ENCODE peak calls at places on chromosomes 2 and 18, in ten cellular contexts. Q is SJSA1; W is upper lobe of right lung; A is tibial nerve; K is thoracic aorta; S is GM23248; X is mesenchymal stem cell; F is effector memory CD4-positive, alpha-beta T cell; P is endodermal cell; M is A549. Z is an unnamed sample. For H3K4me1 and H3K9me3, the result is how much of the 10 kb centered on the place peaks cover.

GRCh38 chr2:186644791-186645190 is 49.1 kb upstream of the FAM171B start:
- DNase-seq in P (no peak), M (no peak), S (no peak), K (no peak), A (no peak), X (no peak), W (no peak), F (no peak), Q (no peak), Z (no peak)

GRCh38 chr2:154827286-154827685 is 128.8 kb downstream of the KCNJ3 start:
- DNase-seq in M (no peak), F (no peak), Q (no peak), A (no peak), W (no peak), S (no peak), X (no peak), P (no peak), K (no peak), Z (no peak)

GRCh38 chr2:63665091-63665490 is 76.3 kb downstream of the MDH1 start:
- DNase-seq in X (no peak), F (no peak), W (no peak), Q (no peak), K (no peak), S (peak), A (no peak), M (no peak), P (no peak), Z (no peak)

GRCh38 chr18:79493801-79494211 is 98.1 kb downstream of the NFATC1 start:
- DNase-seq in F (no peak), X (no peak), Q (no peak), A (no peak), S (no peak), M (no peak), W (peak), K (no peak), P (no peak), Z (peak)

GRCh38 chr2:102481931-102482330 is 8.9 kb downstream of the SLC9A4 start:
- DNase-seq in S (no peak), M (no peak), Q (no peak), P (no peak), X (no peak), A (no peak), F (no peak), K (no peak), W (no peak), Z (no peak)

GRCh38 chr2:236338495-236339184 is 74.4 kb upstream of the ASB18 start:
- DNase-seq in X (no peak), P (peak), S (peak), K (no peak), M (no peak), A (no peak), Q (no peak), W (no peak), F (no peak), Z (no peak)

GRCh38 chr2:195769975-195770374 is 112.9 kb downstream of the SLC39A10 start:
- DNase-seq in S (no peak), Q (no peak), P (no peak), A (no peak), M (no peak), X (no peak), F (no peak), K (no peak), W (no peak), Z (no peak)

GRCh38 chr18:37393945-37394609 is 171.5 kb downstream of the CELF4 start:
- DNase-seq in M (peak), A (peak), X (peak), S (peak), W (peak), K (peak), P (peak), Q (peak), F (no peak), Z (peak)

GRCh38 chr2:239186958-239187357 is 213.9 kb downstream of the HDAC4 start:
- DNase-seq in W (peak), Q (peak), A (no peak), X (no peak), P (peak), M (no peak), F (no peak), S (no peak), K (no peak), Z (peak)

GRCh38 chr2:128444044-128444771 is 125.5 kb upstream of the HS6ST1 start:
- DNase-seq in Q (peak), M (no peak), F (no peak), K (no peak), S (no peak), A (no peak), P (peak), W (peak), X (no peak), Z (no peak)

GRCh38 chr2:64469261-64469660 is 15.3 kb downstream of the LGALSL start:
- DNase-seq in X (no peak), S (no peak), K (no peak), W (no peak), A (no peak), Q (no peak), M (no peak), F (no peak), P (no peak), Z (no peak)

GRCh38 chr2:47155091-47155876 is at the start of gene STPG4:
- DNase-seq in X (no peak), W (no peak), P (peak), K (no peak), S (no peak), M (no peak), F (no peak), A (no peak), Q (no peak), Z (peak)

GRCh38 chr2:58762176-58762781 is 521.2 kb upstream of the FANCL start:
- DNase-seq in X (peak), F (no peak), S (peak), W (peak), A (peak), K (no peak), Q (peak), M (peak), P (peak), Z (peak)

GRCh38 chr2:14735696-14736095 is 103.2 kb downstream of the LRATD1 start:
- DNase-seq in M (no peak), F (no peak), X (no peak), P (no peak), Q (no peak), W (no peak), S (no peak), K (no peak), A (no peak), Z (no peak)

GRCh38 chr18:79791141-79791972 is 6.4 kb upstream of the KCNG2 start:
- DNase-seq in F (no peak), W (peak), M (peak), A (peak), X (peak), Q (peak), P (no peak), K (no peak), S (peak), Z (peak)

GRCh38 chr2:11539317-11540147 is 5.7 kb downstream of the GREB1 start:
- DNase-seq in M (no peak), A (peak), S (no peak), F (no peak), X (no peak), P (peak), Q (no peak), W (no peak), K (no peak), Z (no peak)

GRCh38 chr2:150811259-150811912 is 323.9 kb upstream of the RND3 start:
- DNase-seq in X (peak), W (no peak), P (no peak), A (no peak), M (no peak), S (peak), Q (no peak), F (no peak), K (no peak), Z (no peak)

GRCh38 chr2:181953773-181954537 is 31.7 kb upstream of the PPP1R1C start:
- DNase-seq in Q (no peak), P (peak), S (peak), X (peak), W (peak), K (peak), M (peak), A (peak), F (peak), Z (peak)

GRCh38 chr2:119699016-119699606 is 20.1 kb downstream of the TMEM177 start:
- DNase-seq in W (no peak), K (no peak), A (no peak), F (no peak), Q (no peak), S (no peak), X (peak), P (no peak), M (no peak), Z (no peak)

GRCh38 chr2:74066491-74067203 is 81.1 kb downstream of the BOLA3 start:
- DNase-seq in X (no peak), W (no peak), S (no peak), Q (no peak), F (no peak), A (no peak), K (no peak), P (no peak), M (no peak), Z (no peak)

GRCh38 chr2:227822416-227823003 is 8.9 kb downstream of the CCL20 start:
- DNase-seq in F (no peak), K (no peak), A (no peak), P (no peak), Q (no peak), M (no peak), W (no peak), S (no peak), X (no peak), Z (no peak)

GRCh38 chr18:31741096-31741735 is 19.5 kb downstream of the SLC25A52 start:
- DNase-seq in S (peak), A (peak), P (peak), M (no peak), X (peak), F (peak), K (peak), W (no peak), Q (no peak), Z (peak)

GRCh38 chr2:23617167-23617787 is 232.3 kb downstream of the KLHL29 start:
- DNase-seq in M (no peak), A (peak), Q (no peak), F (no peak), K (no peak), W (peak), S (peak), P (no peak), X (no peak), Z (peak)

GRCh38 chr18:36322734-36323133 is 25.2 kb downstream of the FHOD3 start:
- DNase-seq in P (no peak), K (no peak), X (no peak), W (no peak), M (no peak), Q (no peak), F (no peak), S (no peak), A (no peak), Z (no peak)

GRCh38 chr18:31424383-31424988 is 23.1 kb upstream of the DSG3 start:
- DNase-seq in F (no peak), A (no peak), M (peak), P (peak), X (peak), K (no peak), Q (peak), W (no peak), S (peak), Z (no peak)

GRCh38 chr18:10320848-10321247 is 133.6 kb upstream of the APCDD1 start:
- DNase-seq in W (no peak), S (peak), A (peak), P (no peak), Q (peak), X (no peak), K (no peak), F (no peak), M (no peak), Z (no peak)

GRCh38 chr2:105455488-105455991 is 56.7 kb upstream of the FHL2 start:
- DNase-seq in W (no peak), F (no peak), A (peak), X (peak), M (peak), Q (peak), K (no peak), P (no peak), S (peak), Z (no peak)

GRCh38 chr2:124838426-124838825 is 813.3 kb downstream of the CNTNAP5 start:
- DNase-seq in X (no peak), K (no peak), M (no peak), W (no peak), A (no peak), F (no peak), Q (no peak), P (no peak), S (no peak), Z (no peak)

GRCh38 chr2:221385716-221386115 is 186.4 kb downstream of the EPHA4 start:
- DNase-seq in X (no peak), F (no peak), K (no peak), M (no peak), S (no peak), A (no peak), W (no peak), P (peak), Q (no peak), Z (no peak)

GRCh38 chr2:13638181-13638580 is 921.4 kb downstream of the TRIB2 start:
- DNase-seq in P (no peak), X (no peak), M (no peak), F (no peak), A (no peak), Q (no peak), K (no peak), W (no peak), S (peak), Z (no peak)

GRCh38 chr2:15265889-15266288 is 295.2 kb downstream of the NBAS start:
- DNase-seq in S (no peak), W (no peak), Q (no peak), F (no peak), M (no peak), A (no peak), K (no peak), X (no peak), P (no peak), Z (no peak)

DNA sequence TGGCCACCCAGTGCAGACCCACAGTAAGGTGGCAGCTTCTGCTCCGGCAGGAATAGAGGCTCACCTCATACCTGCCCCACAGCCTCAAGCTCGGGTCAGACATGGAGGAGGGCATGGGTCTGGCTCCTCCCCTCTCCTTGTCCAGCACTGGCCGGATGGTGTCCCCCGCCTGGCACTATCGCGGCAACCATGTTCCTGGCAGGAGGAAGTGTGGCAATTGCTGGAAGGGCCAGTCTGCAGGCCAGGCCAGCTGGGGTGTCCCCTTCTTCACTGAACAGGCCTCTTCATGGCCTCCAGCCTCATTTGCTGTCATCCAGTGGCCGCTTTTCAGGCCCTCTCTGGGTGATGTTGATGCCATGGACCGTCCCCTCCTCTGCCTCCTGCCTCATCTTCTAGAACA is 41.4 kb upstream of the SMAD7 start:
- DNase-seq in X (no peak), W (no peak), A (no peak), Q (no peak), F (no peak), M (no peak), P (no peak), S (no peak), K (no peak), Z (peak)
- H3K4me1 ChIP-seq in X (half or more), W (under half), A (under half), Q (half or more), F (under half), M (half or more), P (under half), S (under half), K (under half), Z (under half)

GRCh38 chr2:200317975-200318374 is 11.5 kb downstream of the SPATS2L start:
- DNase-seq in X (no peak), M (no peak), A (no peak), F (no peak), W (no peak), Q (no peak), P (no peak), K (no peak), S (no peak), Z (no peak)

GRCh38 chr2:200311139-200311538 is 4.6 kb downstream of the SPATS2L start:
- DNase-seq in X (no peak), W (no peak), Q (no peak), P (no peak), M (no peak), S (peak), A (no peak), F (no peak), K (no peak), Z (no peak)

GRCh38 chr2:200310545-200310971 is 4.1 kb downstream of the SPATS2L start:
- DNase-seq in A (no peak), M (no peak), Q (no peak), X (peak), S (peak), P (no peak), F (no peak), K (no peak), W (no peak), Z (no peak)

GRCh38 chr2:200318940-200319435 is 12.5 kb downstream of the SPATS2L start:
- DNase-seq in A (no peak), M (no peak), F (no peak), Q (no peak), W (no peak), K (no peak), P (no peak), S (no peak), X (no peak), Z (no peak)

DNA sequence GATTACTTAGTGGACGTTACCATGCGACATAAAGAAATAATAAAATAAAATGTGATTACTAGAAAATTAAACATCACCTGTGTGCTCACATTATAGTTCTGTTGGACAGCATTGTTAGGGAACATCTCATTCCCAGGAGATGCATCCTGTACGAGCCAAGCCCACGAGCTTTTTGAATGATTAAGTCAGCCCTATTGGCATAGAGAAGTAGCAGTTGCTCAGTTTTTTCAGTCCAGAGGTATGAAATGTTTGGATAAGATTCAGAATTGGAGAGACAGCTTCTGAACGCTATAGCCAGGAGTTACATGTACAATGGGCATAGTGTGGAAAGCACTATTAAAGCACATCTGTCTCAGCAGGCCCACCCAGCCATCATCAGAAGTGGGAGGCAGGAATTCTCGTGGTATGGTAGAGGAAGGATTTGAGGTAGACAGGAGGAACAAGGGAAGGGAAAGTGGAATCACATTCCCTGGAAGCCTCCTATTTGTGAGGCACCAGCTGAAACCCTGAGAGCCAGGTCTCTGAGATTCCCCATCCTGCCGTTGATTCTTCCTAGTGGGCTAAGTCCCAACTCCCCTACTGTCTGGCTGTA is 8.6 kb downstream of the SPATS2L start:
- DNase-seq in X (no peak), Q (no peak), P (no peak), M (no peak), W (no peak), S (peak), F (no peak), K (no peak), A (no peak), Z (no peak)
- H3K27ac ChIP-seq in X (no peak), Q (no peak), P (no peak), M (peak), W (no peak), S (peak), F (no peak), K (no peak), A (no peak), Z (no peak)

DNA sequence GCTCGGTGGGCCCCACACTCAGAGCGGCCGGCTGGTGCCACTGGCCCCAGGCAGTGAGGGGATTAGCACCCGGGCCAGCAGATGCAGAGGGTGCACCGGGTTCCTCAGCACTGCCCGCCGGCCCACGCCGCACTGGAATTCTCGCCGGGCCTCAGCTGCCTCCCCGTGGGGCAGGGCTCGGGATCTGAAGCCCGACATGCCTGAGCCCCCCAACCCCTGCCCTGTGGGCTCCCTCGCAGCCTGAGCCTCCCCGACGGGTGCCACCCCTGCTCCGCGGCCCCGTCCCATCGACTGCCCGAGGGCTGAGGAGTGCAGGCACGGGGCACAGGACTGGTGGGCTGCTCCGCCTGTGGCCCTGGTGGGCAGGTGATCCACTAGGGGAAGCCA is 37.6 kb upstream of the TWSG1 start:
- DNase-seq in K (no peak), P (no peak), Q (no peak), M (no peak), F (no peak), W (no peak), A (no peak), S (no peak), X (no peak), Z (peak)
- H3K9me3 ChIP-seq in K (under half), P (under half), Q (under half), M (under half), F (under half), W (under half), A (under half), S (under half), X (under half), Z (under half)

GRCh38 chr18:43236921-43237320 is 40.4 kb downstream of the SYT4 start:
- DNase-seq in S (no peak), F (no peak), K (no peak), P (peak), Q (no peak), A (no peak), W (no peak), X (peak), M (no peak), Z (no peak)

GRCh38 chr18:43238429-43238828 is 38.9 kb downstream of the SYT4 start:
- DNase-seq in W (no peak), S (no peak), A (no peak), Q (no peak), M (no peak), K (no peak), P (no peak), F (no peak), X (no peak), Z (no peak)

DNA sequence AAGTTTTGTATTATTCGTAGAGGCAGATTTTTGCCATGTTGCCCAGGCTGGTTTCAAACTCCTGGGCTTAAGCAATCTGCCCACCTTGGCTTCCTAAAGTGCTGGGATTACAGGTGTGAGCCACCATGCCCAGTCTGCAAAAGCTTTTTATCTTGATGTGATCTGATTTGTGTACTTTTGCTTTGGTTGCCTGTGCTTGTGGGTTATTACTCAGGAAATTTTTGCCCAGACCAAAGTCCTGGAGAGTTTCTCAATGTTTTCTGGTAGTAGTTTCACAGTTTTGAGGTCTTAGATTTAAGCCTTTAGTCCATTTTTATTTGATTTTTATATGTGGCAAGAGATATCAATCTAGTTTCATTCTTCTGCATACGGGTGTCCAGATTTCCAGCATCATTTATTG is 42.4 kb downstream of the SYT4 start:
- DNase-seq in X (no peak), P (no peak), S (no peak), M (no peak), A (no peak), Q (no peak), W (no peak), F (no peak), K (no peak), Z (no peak)
- H3K4me1 ChIP-seq in X (under half), P (under half), S (under half), M (under half), A (under half), Q (under half), W (under half), F (under half), K (under half), Z (under half)

DNA sequence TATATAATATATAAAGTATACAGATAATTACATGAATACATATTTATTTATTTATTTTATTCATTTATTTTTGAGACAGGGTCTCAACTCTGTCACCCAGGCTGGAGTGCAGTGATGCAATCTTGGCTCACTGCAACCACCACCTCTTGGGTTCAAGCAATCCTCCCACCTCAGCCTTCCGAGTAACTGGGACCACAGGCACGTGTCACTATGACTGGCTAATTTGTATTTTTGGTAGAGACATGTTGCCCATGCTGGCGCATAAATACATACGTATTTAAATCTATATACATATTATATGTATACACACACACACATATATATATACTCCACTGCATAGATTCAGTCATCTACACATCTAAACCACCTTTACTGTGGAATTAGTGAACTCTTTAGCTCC is 20.6 kb upstream of the NDUFV2 start:
- DNase-seq in P (no peak), F (no peak), A (no peak), W (no peak), K (no peak), Q (no peak), S (no peak), X (no peak), M (no peak), Z (no peak)
- H3K27ac ChIP-seq in P (no peak), F (no peak), A (no peak), W (no peak), K (no peak), Q (no peak), S (no peak), X (no peak), M (no peak), Z (no peak)

Z was measured in upper lobe of left lung.